ENCODE peak calls at places on chromosomes 2 and 18, in seven cellular contexts. O is gastrocnemius medialis, L is endothelial cell of umbilical vein, P is breast epithelium, X is transverse colon, V is heart left ventricle, H is adrenal gland. U is an unnamed sample.

GRCh38 chr18:4510709-4511108 is 55.6 kb upstream of the DLGAP1 start:
- DNase-seq in O (no peak), L (peak; percentile 17), P (no peak), X (no peak), V (no peak), H (no peak), U (no peak)

GRCh38 chr18:78965917-78966878 is 13.4 kb upstream of the SALL3 start:
- DNase-seq in O (no peak), L (no peak), P (no peak), X (no peak), V (no peak), H (no peak), U (no peak)

GRCh38 chr2:65813772-65814171 is 381.4 kb upstream of the SPRED2 start:
- DNase-seq in O (no peak), L (no peak), P (no peak), X (no peak), V (no peak), H (no peak), U (no peak)

GRCh38 chr2:3485166-3485565 is 34.2 kb downstream of the ADI1 start:
- DNase-seq in O (no peak), L (no peak), P (no peak), X (no peak), V (peak; percentile 42), H (peak; percentile 2), U (no peak)

GRCh38 chr2:96963316-96963715 is 23.1 kb downstream of the FAM178B start:
- DNase-seq in O (no peak), L (no peak), P (peak; percentile 54), X (no peak), V (no peak), H (no peak), U (no peak)

GRCh38 chr2:118779362-118779761 is 68.1 kb downstream of the EN1 start:
- DNase-seq in O (no peak), L (no peak), P (no peak), X (no peak), V (no peak), H (no peak), U (no peak)

GRCh38 chr2:108148555-108148954 is 91.2 kb upstream of the SULT1C3 start:
- DNase-seq in O (no peak), L (no peak), P (no peak), X (no peak), V (no peak), H (no peak), U (no peak)

GRCh38 chr2:3180082-3180908 is 197.3 kb downstream of the EIPR1 start:
- DNase-seq in O (no peak), L (peak; percentile 14), P (no peak), X (no peak), V (no peak), H (no peak), U (no peak)

GRCh38 chr18:74328196-74328595 is 12.6 kb downstream of the C18orf63 start:
- DNase-seq in O (no peak), L (no peak), P (no peak), X (no peak), V (no peak), H (no peak), U (no peak)

GRCh38 chr2:42926438-42927333 is 134.3 kb upstream of the HAAO start:
- DNase-seq in O (no peak), L (no peak), P (peak; percentile 56), X (peak; percentile 68), V (peak; percentile 63), H (no peak), U (no peak)

GRCh38 chr2:168431301-168432024 is 24.6 kb upstream of the CERS6 start:
- DNase-seq in O (no peak), L (no peak), P (no peak), X (no peak), V (no peak), H (no peak), U (no peak)

GRCh38 chr2:127415593-127416485 is 2.4 kb upstream of the PROC start:
- DNase-seq in O (peak; percentile 72), L (peak; percentile 58), P (peak; percentile 69), X (peak; percentile 89), V (peak; percentile 79), H (peak; percentile 62), U (no peak)

GRCh38 chr2:226211439-226211838 is 588.2 kb downstream of the IRS1 start:
- DNase-seq in O (no peak), L (peak; percentile 68), P (peak; percentile 29), X (no peak), V (no peak), H (no peak), U (no peak)

GRCh38 chr18:11336241-11336640 is 186.9 kb upstream of the PIEZO2 start:
- DNase-seq in O (peak; percentile 91), L (no peak), P (no peak), X (no peak), V (no peak), H (no peak), U (no peak)

GRCh38 chr2:231709636-231709980 is 1.3 kb downstream of the PTMA start:
- DNase-seq in O (peak; percentile 72), L (peak; percentile 27), P (peak; percentile 45), X (peak; percentile 54), V (peak; percentile 78), H (peak; percentile 73), U (peak; percentile 59)

GRCh38 chr2:108588070-108588668 is 53.9 kb downstream of the LIMS1 start:
- DNase-seq in O (no peak), L (peak; percentile 70), P (no peak), X (no peak), V (no peak), H (no peak), U (no peak)

GRCh38 chr2:158498043-158498748 is 41.4 kb downstream of the PKP4 start:
- DNase-seq in O (no peak), L (no peak), P (no peak), X (no peak), V (no peak), H (no peak), U (no peak)
- H3K36me3 ChIP-seq in O (no peaks in the 10 kb centered on the region), L (no peaks in the 10 kb centered on the region), P (no peaks in the 10 kb centered on the region), X (no peaks in the 10 kb centered on the region), V (no peaks in the 10 kb centered on the region), H (no peaks in the 10 kb centered on the region), U (no peaks in the 10 kb centered on the region)

GRCh38 chr2:27771202-27771547 is 344 bp upstream of the MRPL33 start:
- DNase-seq in O (no peak), L (no peak), P (no peak), X (no peak), V (no peak), H (no peak), U (no peak)

GRCh38 chr2:27776097-27776496 is 4.6 kb downstream of the MRPL33 start:
- DNase-seq in O (peak; percentile 64), L (no peak), P (no peak), X (peak; percentile 33), V (no peak), H (peak; percentile 87), U (peak; percentile 62)

GRCh38 chr2:27773959-27774358 is 2.4 kb downstream of the MRPL33 start:
- DNase-seq in O (no peak), L (peak; percentile 65), P (no peak), X (no peak), V (no peak), H (no peak), U (no peak)

GRCh38 chr2:27772804-27773203 is 1.3 kb downstream of the MRPL33 start:
- DNase-seq in O (no peak), L (peak; percentile 24), P (no peak), X (no peak), V (no peak), H (no peak), U (no peak)

GRCh38 chr2:27771548-27772335 is at the start of gene MRPL33:
- DNase-seq in O (peak; percentile 94), L (peak; percentile 93), P (peak; percentile 93), X (peak; percentile 96), V (peak; percentile 97), H (peak; percentile 97), U (peak; percentile 95)
- TF ChIP-seq POLR2A in O (peak; percentile 89), L (peak; percentile 90), P (peak; percentile 59), X (peak; percentile 79), V (no peak), H (peak; percentile 81), U (peak; percentile 76)

GRCh38 chr2:69047625-69048145 is 34.7 kb downstream of the ANTXR1 start:
- DNase-seq in O (no peak), L (no peak), P (no peak), X (no peak), V (no peak), H (no peak), U (no peak)

GRCh38 chr2:69054431-69054830 is 41.5 kb downstream of the ANTXR1 start:
- DNase-seq in O (peak; percentile 23), L (no peak), P (no peak), X (no peak), V (no peak), H (no peak), U (no peak)

GRCh38 chr2:69046221-69046662 is 33.3 kb downstream of the ANTXR1 start:
- DNase-seq in O (no peak), L (peak; percentile 88), P (no peak), X (no peak), V (no peak), H (peak; percentile 55), U (no peak)

GRCh38 chr2:69053416-69053965 is 40.5 kb downstream of the ANTXR1 start:
- DNase-seq in O (no peak), L (no peak), P (no peak), X (no peak), V (no peak), H (no peak), U (no peak)

DNA sequence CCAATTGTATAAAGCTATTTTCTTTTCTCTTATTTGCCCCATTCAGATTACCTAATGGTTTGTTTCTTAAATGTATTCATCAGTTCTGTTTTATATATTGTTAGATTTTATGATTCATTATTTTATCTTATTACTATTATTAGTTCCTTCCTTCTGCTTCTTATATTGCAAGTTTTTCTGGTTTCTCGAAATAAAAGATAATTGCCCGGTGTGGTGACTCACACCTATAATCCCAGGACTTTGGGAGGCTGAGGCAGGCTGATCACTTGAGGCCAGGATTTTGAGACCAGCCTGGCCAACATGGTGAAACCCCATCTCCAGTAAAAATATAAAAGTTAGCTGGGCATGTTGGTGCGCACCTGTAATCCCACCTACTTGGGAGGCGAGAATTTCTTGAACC is 37.8 kb downstream of the ANTXR1 start:
- DNase-seq in O (no peak), L (peak; percentile 19), P (no peak), X (no peak), V (no peak), H (no peak), U (no peak)
- H3K36me3 ChIP-seq in O (no peaks in the 10 kb centered on the region), L (no peaks in the 10 kb centered on the region), P (no peaks in the 10 kb centered on the region), X (no peaks in the 10 kb centered on the region), V (no peaks in the 10 kb centered on the region), H (no peaks in the 10 kb centered on the region), U (no peaks in the 10 kb centered on the region)

DNA sequence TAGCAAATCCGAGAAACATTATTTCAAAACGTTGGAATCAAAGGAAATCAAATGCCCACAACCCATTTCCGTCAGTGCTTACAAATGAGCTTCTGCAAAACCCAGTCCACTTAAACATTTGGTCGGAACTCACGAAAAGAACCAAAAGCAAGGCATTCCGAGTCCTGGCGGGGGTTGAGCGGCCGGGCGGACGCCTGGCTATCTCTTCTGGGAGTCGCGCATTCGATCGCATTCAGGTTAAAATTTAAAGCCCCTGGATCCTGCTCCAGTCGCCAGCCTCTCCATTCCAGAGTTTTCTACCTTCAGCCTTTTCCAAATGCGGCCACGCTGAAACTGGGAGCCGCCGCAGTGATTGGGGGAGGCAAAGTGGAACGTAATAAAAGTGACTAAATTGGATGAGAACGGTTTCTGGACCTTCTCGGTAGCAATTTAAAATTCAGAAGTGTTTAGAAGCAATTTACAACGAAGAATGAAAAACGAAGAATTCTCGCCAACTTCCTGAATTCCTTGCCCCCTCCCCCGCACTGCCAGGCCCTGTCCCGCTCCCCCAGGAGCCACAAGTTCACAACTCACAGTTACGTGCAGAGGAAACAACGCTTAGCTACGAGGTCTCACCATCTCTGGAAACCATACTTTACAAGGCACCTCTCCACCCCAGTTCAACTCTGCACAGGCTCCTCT is 1.8 kb upstream of the GATA6 start:
- DNase-seq in O (no peak), L (peak; percentile 73), P (no peak), X (peak; percentile 60), V (no peak), H (no peak), U (peak; percentile 44)
- TF ChIP-seq POLR2A in O (no peak), L (no peak), P (no peak), X (peak; percentile 68), V (no peak), H (no peak), U (no peak)

U was measured in uterus.